ENCODE peak calls at places on chromosome 20, in four cellular contexts. One of them, this sample, is unnamed.

GRCh38 chr20:37284691-37285124 is 4.7 kb upstream of the MANBAL start:
- DNase-seq in foreskin fibroblast: no peak
- DNase-seq in T-helper 1 cell: no peak
- DNase-seq in nucleus accumbens: no peak
- DNase-seq in this sample: no peak

GRCh38 chr20:50562262-50562701 is 52.1 kb downstream of the PTPN1 start:
- DNase-seq in foreskin fibroblast: no peak
- DNase-seq in T-helper 1 cell: no peak
- DNase-seq in nucleus accumbens: no peak
- DNase-seq in this sample: no peak

GRCh38 chr20:63738687-63739128 is 868 bp upstream of the SLC2A4RG start:
- DNase-seq in T-helper 1 cell: no peak
- DNase-seq in foreskin fibroblast: peak
- DNase-seq in nucleus accumbens: no peak
- DNase-seq in this sample: no peak

GRCh38 chr20:59143326-59143725 is 20.3 kb upstream of the ZNF831 start:
- DNase-seq in foreskin fibroblast: no peak
- DNase-seq in nucleus accumbens: no peak
- DNase-seq in T-helper 1 cell: no peak
- DNase-seq in this sample: no peak

GRCh38 chr20:19812056-19812455 is 54.0 kb downstream of the RIN2 start:
- DNase-seq in T-helper 1 cell: no peak
- DNase-seq in foreskin fibroblast: no peak
- DNase-seq in nucleus accumbens: no peak
- DNase-seq in this sample: no peak

GRCh38 chr20:16674243-16674642 is 55.6 kb upstream of the SNRPB2 start:
- DNase-seq in nucleus accumbens: no peak
- DNase-seq in foreskin fibroblast: no peak
- DNase-seq in T-helper 1 cell: no peak
- DNase-seq in this sample: no peak

GRCh38 chr20:59631751-59632380 is 27.5 kb downstream of the PHACTR3 start:
- DNase-seq in foreskin fibroblast: no peak
- DNase-seq in T-helper 1 cell: no peak
- DNase-seq in nucleus accumbens: no peak
- DNase-seq in this sample: no peak

GRCh38 chr20:10970109-10970508 is 296.3 kb upstream of the JAG1 start:
- DNase-seq in foreskin fibroblast: peak
- DNase-seq in T-helper 1 cell: no peak
- DNase-seq in nucleus accumbens: no peak
- DNase-seq in this sample: no peak

GRCh38 chr20:48052492-48052870 is 267.2 kb upstream of the SULF2 start:
- DNase-seq in nucleus accumbens: no peak
- DNase-seq in foreskin fibroblast: peak
- DNase-seq in T-helper 1 cell: no peak
- DNase-seq in this sample: no peak

GRCh38 chr20:32648761-32649615 is 24.8 kb downstream of the C20orf203 start:
- DNase-seq in T-helper 1 cell: no peak
- DNase-seq in nucleus accumbens: no peak
- DNase-seq in foreskin fibroblast: peak
- DNase-seq in this sample: no peak

GRCh38 chr20:38970302-38970701 is 8.2 kb downstream of the DHX35 start:
- DNase-seq in foreskin fibroblast: peak
- DNase-seq in nucleus accumbens: no peak
- DNase-seq in T-helper 1 cell: no peak
- DNase-seq in this sample: no peak

GRCh38 chr20:14134004-14134403 is 138.7 kb downstream of the MACROD2 start:
- DNase-seq in nucleus accumbens: no peak
- DNase-seq in foreskin fibroblast: no peak
- DNase-seq in T-helper 1 cell: no peak
- DNase-seq in this sample: no peak

GRCh38 chr20:14711681-14712080 is 374.3 kb upstream of the FLRT3 start:
- DNase-seq in foreskin fibroblast: peak
- DNase-seq in nucleus accumbens: no peak
- DNase-seq in T-helper 1 cell: no peak
- DNase-seq in this sample: no peak

GRCh38 chr20:17227669-17228623 is 1.1 kb downstream of the PCSK2 start:
- DNase-seq in foreskin fibroblast: peak
- DNase-seq in nucleus accumbens: peak
- DNase-seq in T-helper 1 cell: no peak
- DNase-seq in this sample: no peak

GRCh38 chr20:6884114-6884513 is 116.6 kb downstream of the BMP2 start:
- DNase-seq in T-helper 1 cell: no peak
- DNase-seq in foreskin fibroblast: no peak
- DNase-seq in nucleus accumbens: no peak
- DNase-seq in this sample: no peak

GRCh38 chr20:45269754-45270270 is 15.4 kb upstream of the SLPI start:
- DNase-seq in foreskin fibroblast: no peak
- DNase-seq in T-helper 1 cell: no peak
- DNase-seq in nucleus accumbens: no peak
- DNase-seq in this sample: no peak

GRCh38 chr20:7856756-7857155 is 83.5 kb downstream of the HAO1 start:
- DNase-seq in foreskin fibroblast: peak
- DNase-seq in nucleus accumbens: no peak
- DNase-seq in T-helper 1 cell: no peak
- DNase-seq in this sample: no peak

GRCh38 chr20:24721891-24722530 is 227.1 kb upstream of the CST7 start:
- DNase-seq in T-helper 1 cell: no peak
- DNase-seq in nucleus accumbens: no peak
- DNase-seq in foreskin fibroblast: no peak
- DNase-seq in this sample: no peak

GRCh38 chr20:17505664-17506517 is 25.3 kb downstream of the BFSP1 start:
- DNase-seq in T-helper 1 cell: no peak
- DNase-seq in nucleus accumbens: no peak
- DNase-seq in foreskin fibroblast: peak
- DNase-seq in this sample: no peak

GRCh38 chr20:34815636-34816035 is 9.8 kb downstream of the NCOA6 start:
- DNase-seq in nucleus accumbens: no peak
- DNase-seq in T-helper 1 cell: no peak
- DNase-seq in foreskin fibroblast: peak
- DNase-seq in this sample: no peak

GRCh38 chr20:22374066-22374465 is 210.3 kb downstream of the FOXA2 start:
- DNase-seq in nucleus accumbens: no peak
- DNase-seq in foreskin fibroblast: no peak
- DNase-seq in T-helper 1 cell: no peak
- DNase-seq in this sample: no peak

GRCh38 chr20:584375-585301 is 25.5 kb downstream of the TCF15 start:
- DNase-seq in foreskin fibroblast: no peak
- DNase-seq in T-helper 1 cell: no peak
- DNase-seq in nucleus accumbens: no peak
- DNase-seq in this sample: no peak

GRCh38 chr20:41321003-41321402 is 3.5 kb upstream of the ZHX3 start:
- DNase-seq in T-helper 1 cell: no peak
- DNase-seq in nucleus accumbens: no peak
- DNase-seq in foreskin fibroblast: peak
- DNase-seq in this sample: no peak

GRCh38 chr20:50874758-50875665 is 56.2 kb downstream of the ADNP start:
- DNase-seq in foreskin fibroblast: no peak
- DNase-seq in T-helper 1 cell: no peak
- DNase-seq in nucleus accumbens: no peak
- DNase-seq in this sample: no peak